ENCODE peak calls at places on chromosome 9, in five cellular contexts. V, P, Q, A and S are unnamed samples.

GRCh38 chr9:14147738-14148137 is 166.2 kb downstream of the NFIB start:
- DNase-seq in V (no peak), P (no peak), Q (no peak), A (no peak), S (no peak)

GRCh38 chr9:133762488-133763271 is 24.5 kb upstream of the SARDH start:
- DNase-seq in V (no peak), P (peak), Q (no peak), A (no peak), S (no peak)

GRCh38 chr9:83582026-83582425 is 40.9 kb upstream of the IDNK start:
- DNase-seq in V (no peak), P (no peak), Q (no peak), A (no peak), S (no peak)

GRCh38 chr9:76688471-76689238 is 75.6 kb upstream of the PCA3 start:
- DNase-seq in V (peak), P (no peak), Q (no peak), A (no peak), S (peak)

GRCh38 chr9:129580211-129580915 is 40.5 kb downstream of the C9orf50 start:
- DNase-seq in V (peak), P (no peak), Q (no peak), A (peak), S (no peak)

GRCh38 chr9:76987594-76988200 is 31.8 kb upstream of the FOXB2 start:
- DNase-seq in V (peak), P (peak), Q (peak), A (peak), S (no peak)

GRCh38 chr9:107226431-107226830 is 56.6 kb upstream of the RAD23B start:
- DNase-seq in V (no peak), P (no peak), Q (peak), A (no peak), S (peak)

GRCh38 chr9:125293134-125293533 is 31.5 kb downstream of the GAPVD1 start:
- DNase-seq in V (no peak), P (no peak), Q (no peak), A (no peak), S (no peak)

GRCh38 chr9:89408628-89409101 is 89.2 kb downstream of the SEMA4D start:
- DNase-seq in V (no peak), P (no peak), Q (no peak), A (no peak), S (peak)

GRCh38 chr9:113573303-113573958 is 109.9 kb downstream of the RGS3 start:
- DNase-seq in V (no peak), P (no peak), Q (no peak), A (no peak), S (no peak)

GRCh38 chr9:127724012-127724411 is 8.1 kb downstream of the TTC16 start:
- DNase-seq in V (no peak), P (no peak), Q (no peak), A (no peak), S (no peak)

GRCh38 chr9:122819791-122820489 is 8.4 kb downstream of the PDCL start:
- DNase-seq in V (no peak), P (no peak), Q (no peak), A (no peak), S (no peak)

GRCh38 chr9:14283276-14283675 is 30.7 kb downstream of the NFIB start:
- DNase-seq in V (peak), P (no peak), Q (no peak), A (no peak), S (no peak)

GRCh38 chr9:91419222-91420191 is 4.1 kb downstream of the NFIL3 start:
- DNase-seq in V (peak), P (no peak), Q (no peak), A (no peak), S (peak)

GRCh38 chr9:107905313-107906027 is 415.9 kb upstream of the KLF4 start:
- DNase-seq in V (no peak), P (no peak), Q (no peak), A (no peak), S (no peak)

GRCh38 chr9:113343732-113344231 is 3.7 kb upstream of the WDR31 start:
- DNase-seq in V (peak), P (no peak), Q (peak), A (no peak), S (no peak)

GRCh38 chr9:71675857-71676165 is 92.5 kb downstream of the CEMIP2 start:
- DNase-seq in V (no peak), P (no peak), Q (no peak), A (no peak), S (no peak)

GRCh38 chr9:13491493-13492424 is 212.3 kb upstream of the MPDZ start:
- DNase-seq in V (no peak), P (peak), Q (no peak), A (no peak), S (no peak)

GRCh38 chr9:96514108-96514824 is 64.3 kb downstream of the HABP4 start:
- DNase-seq in V (no peak), P (no peak), Q (no peak), A (no peak), S (no peak)

GRCh38 chr9:107707419-107707837 is 217.9 kb upstream of the KLF4 start:
- DNase-seq in V (no peak), P (no peak), Q (peak), A (no peak), S (no peak)

GRCh38 chr9:14320272-14321245 is 6.6 kb upstream of the NFIB start:
- DNase-seq in V (no peak), P (no peak), Q (peak), A (no peak), S (no peak)

GRCh38 chr9:14098102-14098501 is 215.8 kb downstream of the NFIB start:
- DNase-seq in V (no peak), P (no peak), Q (no peak), A (no peak), S (no peak)

GRCh38 chr9:87970602-87971001 is 3.7 kb downstream of the CDK20 start:
- DNase-seq in V (no peak), P (no peak), Q (no peak), A (no peak), S (no peak)

GRCh38 chr9:127279717-127280285 is 15.2 kb downstream of the GARNL3 start:
- DNase-seq in V (peak), P (no peak), Q (no peak), A (no peak), S (no peak)

GRCh38 chr9:132537352-132537751 is 45.1 kb upstream of the BARHL1 start:
- DNase-seq in V (no peak), P (no peak), Q (no peak), A (no peak), S (no peak)

GRCh38 chr9:4537581-4537980 is 47.3 kb downstream of the SLC1A1 start:
- DNase-seq in V (no peak), P (no peak), Q (no peak), A (no peak), S (no peak)

GRCh38 chr9:72154468-72155281 is 5.4 kb downstream of the GDA start:
- DNase-seq in V (peak), P (no peak), Q (no peak), A (peak), S (no peak)

GRCh38 chr9:126499005-126499910 is 114.5 kb upstream of the LMX1B start:
- DNase-seq in V (peak), P (peak), Q (peak), A (no peak), S (no peak)

GRCh38 chr9:16744386-16744785 is 126.1 kb downstream of the BNC2 start:
- DNase-seq in V (no peak), P (no peak), Q (no peak), A (no peak), S (no peak)

GRCh38 chr9:77883846-77884771 is 147.5 kb downstream of the GNAQ start:
- DNase-seq in V (no peak), P (no peak), Q (no peak), A (no peak), S (no peak)

GRCh38 chr9:19102631-19103345 is at the start of gene HAUS6:
- DNase-seq in V (peak), P (peak), Q (peak), A (peak), S (peak)

GRCh38 chr9:28264368-28264767 is 691.1 kb upstream of the C9orf72 start:
- DNase-seq in V (no peak), P (no peak), Q (no peak), A (no peak), S (no peak)

GRCh38 chr9:112711050-112711689 is 6.7 kb downstream of the INIP start:
- DNase-seq in V (peak), P (no peak), Q (no peak), A (no peak), S (peak)

GRCh38 chr9:79570449-79571308 is 1.1 kb upstream of the TLE4 start:
- DNase-seq in V (no peak), P (peak), Q (peak), A (no peak), S (no peak)

GRCh38 chr9:119588874-119589560 is 219.8 kb upstream of the BRINP1 start:
- DNase-seq in V (no peak), P (no peak), Q (no peak), A (no peak), S (no peak)
- TF ChIP-seq GABPA in V (no peak), P (no peak), Q (no peak), A (no peak), S (no peak)

GRCh38 chr9:110103257-110103656 is 104.7 kb downstream of the C9orf152 start:
- DNase-seq in V (no peak), P (no peak), Q (no peak), A (no peak), S (no peak)

GRCh38 chr9:110101531-110102161 is 106.3 kb downstream of the C9orf152 start:
- DNase-seq in V (no peak), P (no peak), Q (no peak), A (peak), S (no peak)

GRCh38 chr9:110106698-110107097 is 101.3 kb downstream of the C9orf152 start:
- DNase-seq in V (no peak), P (no peak), Q (no peak), A (no peak), S (no peak)

GRCh38 chr9:110105107-110105506 is 102.9 kb downstream of the C9orf152 start:
- DNase-seq in V (no peak), P (no peak), Q (no peak), A (no peak), S (no peak)

GRCh38 chr9:110104201-110104845 is 103.6 kb downstream of the C9orf152 start:
- DNase-seq in V (no peak), P (no peak), Q (no peak), A (no peak), S (no peak)
- H3K27ac ChIP-seq in V (no peak), P (no peak), Q (no peak), A (no peak), S (no peak)

GRCh38 chr9:120926397-120926928 is at the start of gene TRAF1:
- DNase-seq in V (no peak), P (no peak), Q (no peak), A (no peak), S (peak)
- TF ChIP-seq GABPA in V (no peak), P (no peak), Q (no peak), A (no peak), S (peak)

GRCh38 chr9:137550241-137550621 is at the start of gene PNPLA7:
- DNase-seq in V (peak), P (peak), Q (peak), A (no peak), S (peak)

GRCh38 chr9:137555179-137555578 is 3.5 kb downstream of the MRPL41 start:
- DNase-seq in V (no peak), P (no peak), Q (no peak), A (no peak), S (no peak)

GRCh38 chr9:137554349-137554748 is 2.7 kb downstream of the MRPL41 start:
- DNase-seq in V (no peak), P (no peak), Q (no peak), A (no peak), S (no peak)

GRCh38 chr9:137550958-137551655 is 572 bp upstream of the MRPL41 start:
- DNase-seq in V (peak), P (peak), Q (peak), A (no peak), S (no peak)

GRCh38 chr9:137551656-137552534 is at the start of gene MRPL41:
- DNase-seq in V (peak), P (peak), Q (peak), A (peak), S (peak)
- H3K27ac ChIP-seq in V (peak), P (peak), Q (peak), A (peak), S (peak)

GRCh38 chr9:74331607-74332006 is 165.5 kb upstream of the RORB start:
- DNase-seq in V (no peak), P (no peak), Q (no peak), A (no peak), S (no peak)

GRCh38 chr9:74330487-74331214 is 166.5 kb upstream of the RORB start:
- DNase-seq in V (no peak), P (no peak), Q (no peak), A (no peak), S (no peak)

GRCh38 chr9:74336161-74336560 is 161.0 kb upstream of the RORB start:
- DNase-seq in V (no peak), P (no peak), Q (no peak), A (no peak), S (no peak)

GRCh38 chr9:74334308-74334707 is 162.8 kb upstream of the RORB start:
- DNase-seq in V (no peak), P (no peak), Q (no peak), A (no peak), S (no peak)

DNA sequence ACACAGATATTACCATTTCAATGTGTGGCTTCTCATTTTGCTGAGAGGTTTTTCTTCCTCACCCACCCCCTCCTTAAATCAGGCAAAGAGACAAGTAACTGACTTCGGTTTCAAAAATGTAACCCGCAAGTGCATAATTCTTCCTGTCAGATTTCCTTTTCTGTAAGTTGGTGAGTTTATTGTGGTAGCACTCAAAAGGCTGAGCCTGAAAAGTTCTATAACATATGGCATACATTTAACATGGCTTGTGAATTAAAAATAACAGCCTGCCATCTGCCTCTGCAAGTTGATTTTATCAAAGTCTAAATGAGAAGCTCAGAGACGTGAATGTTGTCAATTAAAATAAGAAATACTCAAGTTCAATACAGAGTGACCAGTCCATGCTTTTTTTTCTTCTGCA is 163.5 kb upstream of the RORB start:
- DNase-seq in V (no peak), P (no peak), Q (no peak), A (no peak), S (no peak)
- TF ChIP-seq GABPA in V (no peak), P (no peak), Q (no peak), A (no peak), S (no peak)

DNA sequence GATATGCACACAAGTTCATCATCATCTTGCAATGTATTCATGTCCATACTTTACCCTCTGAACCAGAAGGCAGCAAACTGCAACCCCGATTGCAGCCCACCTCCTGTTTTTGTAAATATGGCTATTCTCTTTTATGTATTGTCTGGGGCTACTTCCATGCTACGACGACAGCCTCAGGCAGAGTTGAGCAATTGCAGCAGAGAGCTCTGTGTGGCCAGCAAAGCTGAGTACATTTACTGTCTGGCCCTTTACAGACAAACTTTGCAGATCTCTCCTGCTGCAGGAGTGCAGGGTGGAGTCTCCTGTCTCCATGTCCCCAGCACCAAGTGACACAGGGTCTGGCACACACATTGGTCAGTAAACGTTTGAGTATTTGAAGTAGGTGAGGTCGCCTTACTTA is 27.0 kb downstream of the PRRC2B start:
- DNase-seq in V (peak), P (no peak), Q (no peak), A (no peak), S (no peak)
- H3K27ac ChIP-seq in V (peak), P (no peak), Q (no peak), A (no peak), S (peak)

GRCh38 chr9:69476016-69476415 is 151.0 kb downstream of the ENTREP1 start:
- DNase-seq in V (no peak), P (peak), Q (no peak), A (no peak), S (no peak)
- TF ChIP-seq GABPA in V (no peak), P (no peak), Q (no peak), A (no peak), S (no peak)

DNA sequence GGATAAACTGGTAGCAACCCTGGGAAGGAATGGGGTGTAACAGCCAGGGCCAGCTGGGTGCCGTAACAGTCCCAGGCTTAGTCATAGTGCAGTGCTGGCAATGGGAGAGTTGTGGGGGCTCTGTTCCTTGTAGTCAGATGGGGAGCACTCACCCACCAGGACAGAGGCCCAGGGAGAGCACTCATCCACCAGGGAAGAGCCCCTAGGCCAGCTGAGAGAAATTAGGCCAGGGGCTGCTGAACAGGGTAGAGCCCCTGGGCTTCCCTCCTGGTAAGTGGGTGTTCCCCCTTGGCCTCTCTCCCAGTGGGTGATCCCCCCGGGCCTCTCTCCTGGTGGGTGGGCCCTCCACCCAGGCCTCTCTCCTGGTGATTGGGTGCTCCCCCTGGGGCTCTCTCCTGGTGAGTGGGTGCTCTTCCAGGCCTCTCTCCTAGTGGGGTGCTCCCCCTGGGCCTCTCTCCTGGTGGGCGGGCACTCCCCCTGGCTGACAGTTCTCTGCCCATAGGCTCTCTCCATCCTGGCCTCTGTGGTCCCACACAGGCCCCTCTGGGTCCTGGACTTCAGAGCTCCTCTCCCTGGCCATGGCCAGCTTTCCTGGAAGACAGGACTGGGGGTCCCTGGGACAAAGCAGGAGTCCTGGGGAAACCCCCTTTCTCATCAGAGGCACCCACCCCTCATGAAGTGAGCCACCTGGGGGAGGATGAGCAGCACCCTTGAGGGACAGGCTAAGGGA is 13.4 kb downstream of the FGD3 start:
- DNase-seq in V (no peak), P (no peak), Q (no peak), A (no peak), S (no peak)
- H3K27ac ChIP-seq in V (no peak), P (no peak), Q (no peak), A (no peak), S (no peak)

GRCh38 chr9:86754581-86754980 is 192.7 kb downstream of the GAS1 start:
- DNase-seq in V (no peak), P (no peak), Q (no peak), A (no peak), S (no peak)

GRCh38 chr9:86749530-86750275 is 197.6 kb downstream of the GAS1 start:
- DNase-seq in V (no peak), P (no peak), Q (no peak), A (no peak), S (no peak)

GRCh38 chr9:86751956-86752355 is 195.3 kb downstream of the GAS1 start:
- DNase-seq in V (no peak), P (no peak), Q (no peak), A (no peak), S (no peak)

GRCh38 chr9:86752727-86753126 is 194.6 kb downstream of the GAS1 start:
- DNase-seq in V (no peak), P (no peak), Q (peak), A (no peak), S (no peak)

DNA sequence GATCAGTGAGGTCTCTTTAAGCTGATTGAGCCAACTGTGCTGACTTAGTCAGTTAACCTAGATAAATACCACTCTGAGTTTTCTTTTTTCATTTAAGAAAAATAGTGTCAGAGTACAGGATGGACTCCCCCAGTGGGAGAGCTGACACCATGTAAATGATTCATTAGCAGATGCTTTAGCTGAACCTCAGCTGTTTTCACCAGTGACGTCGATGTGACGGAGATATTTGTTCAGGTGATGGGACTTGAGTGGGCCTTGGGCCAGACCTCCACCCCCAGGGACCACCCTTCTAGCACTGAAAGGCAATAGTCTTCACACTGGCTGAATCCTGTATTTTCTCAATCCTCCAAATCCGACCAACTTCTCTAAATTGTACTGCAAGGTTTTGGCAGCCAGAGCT is 196.1 kb downstream of the GAS1 start:
- DNase-seq in V (no peak), P (no peak), Q (no peak), A (no peak), S (no peak)
- TF ChIP-seq GABPA in V (no peak), P (no peak), Q (no peak), A (no peak), S (no peak)

GRCh38 chr9:9950813-9951212 is 662.0 kb downstream of the PTPRD start:
- DNase-seq in V (no peak), P (no peak), Q (no peak), A (no peak), S (no peak)
- H3K27ac ChIP-seq in V (no peak), P (no peak), Q (no peak), A (no peak), S (no peak)